ENCODE peak calls at places on chromosomes 12 and 14, in six cellular contexts. C is mucosa of descending colon; Q is fibroblast of lung; X is astrocyte; G is right atrium auricular region; S is CD4-positive, alpha-beta memory T cell. A is an unnamed sample.

GRCh38 chr14:89625208-89625987 is 208.4 kb upstream of the FOXN3 start:
- DNase-seq in X (peak; percentile 54), S (no peak), C (no peak), Q (peak; percentile 60), G (no peak), A (no peak)

GRCh38 chr14:68089146-68089715 is 269.7 kb downstream of the RAD51B start:
- DNase-seq in X (peak; percentile 88), G (no peak), S (no peak), C (no peak), Q (peak; percentile 91), A (no peak)

GRCh38 chr12:112151766-112152541 is 26.6 kb downstream of the TRAFD1 start:
- DNase-seq in C (no peak), Q (no peak), G (peak; percentile 47), S (no peak), X (no peak), A (peak; percentile 55)

GRCh38 chr12:46368138-46368537 is 4.4 kb downstream of the SLC38A2 start:
- DNase-seq in C (no peak), X (no peak), S (no peak), Q (no peak), G (no peak), A (no peak)

GRCh38 chr12:131061041-131061806 is 107.5 kb downstream of the ADGRD1 start:
- DNase-seq in X (no peak), S (no peak), C (no peak), G (no peak), Q (no peak), A (peak; percentile 57)

GRCh38 chr14:59464651-59465569 is at the start of gene GPR135:
- DNase-seq in X (peak; percentile 62), Q (peak; percentile 80), C (peak; percentile 76), G (no peak), S (peak; percentile 71), A (peak; percentile 83)

GRCh38 chr12:12474931-12475485 is 87.7 kb downstream of the DUSP16 start:
- DNase-seq in Q (peak; percentile 32), G (no peak), C (no peak), X (no peak), S (peak; percentile 81), A (no peak)

GRCh38 chr12:15485466-15485865 is 163.2 kb downstream of the PTPRO start:
- DNase-seq in C (no peak), X (no peak), S (no peak), G (no peak), Q (no peak), A (no peak)

GRCh38 chr12:54437243-54437642 is 18.2 kb upstream of the ITGA5 start:
- DNase-seq in Q (no peak), X (no peak), S (no peak), C (no peak), G (no peak), A (no peak)

GRCh38 chr12:92191061-92191460 is 45.4 kb upstream of the BTG1 start:
- DNase-seq in S (no peak), Q (no peak), G (no peak), C (no peak), X (no peak), A (no peak)

GRCh38 chr14:75247286-75247922 is 31.2 kb upstream of the FOS start:
- DNase-seq in S (peak; percentile 88), G (no peak), X (no peak), Q (no peak), C (no peak), A (no peak)

GRCh38 chr12:96195845-96196451 is 1.8 kb downstream of the ELK3 start:
- DNase-seq in X (peak; percentile 83), Q (peak; percentile 89), S (peak; percentile 29), G (no peak), C (no peak), A (no peak)

GRCh38 chr12:132342322-132342721 is 12.9 kb upstream of the GALNT9 start:
- DNase-seq in G (no peak), C (no peak), X (no peak), S (no peak), Q (no peak), A (no peak)

GRCh38 chr14:32702088-32702487 is 236.6 kb upstream of the NPAS3 start:
- DNase-seq in Q (no peak), X (no peak), G (no peak), C (no peak), S (no peak), A (no peak)

GRCh38 chr12:42234970-42235369 is 3.1 kb downstream of the YAF2 start:
- DNase-seq in C (no peak), G (no peak), X (no peak), S (no peak), Q (no peak), A (no peak)

GRCh38 chr14:22266683-22267082 is 322.3 kb downstream of the DAD1 start:
- DNase-seq in X (no peak), S (no peak), G (no peak), C (no peak), Q (no peak), A (no peak)

GRCh38 chr12:106267535-106267934 is 19.7 kb upstream of the CKAP4 start:
- DNase-seq in Q (no peak), C (no peak), X (no peak), S (peak; percentile 53), G (no peak), A (no peak)

DNA sequence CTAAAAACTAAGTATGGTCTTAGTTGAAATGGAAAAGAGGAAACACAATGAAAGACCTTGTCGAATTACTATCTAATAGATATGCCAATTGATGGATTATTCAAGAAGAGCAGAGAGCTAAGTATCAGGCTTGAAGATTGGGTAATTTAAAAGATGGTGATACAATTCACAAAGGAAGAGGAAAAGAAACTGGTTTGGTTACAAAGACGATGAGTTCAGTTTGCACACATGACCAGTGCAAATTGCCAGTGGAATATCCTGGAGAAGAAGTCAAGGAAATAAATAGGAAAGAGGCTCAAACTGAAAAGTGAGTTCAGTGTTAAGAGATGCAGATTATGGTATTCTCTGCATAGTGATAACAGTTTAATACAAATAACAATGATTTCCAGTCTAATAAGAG is 2.5 kb upstream of the RAP1B start:
- DNase-seq in G (no peak), C (no peak), S (no peak), Q (no peak), X (no peak), A (no peak)
- H3K36me3 ChIP-seq in G (no peaks in the 10 kb centered on the region), C (no peaks in the 10 kb centered on the region), S (no peaks in the 10 kb centered on the region), Q (no peaks in the 10 kb centered on the region), X (no peaks in the 10 kb centered on the region), A (no peaks in the 10 kb centered on the region)

GRCh38 chr12:2526371-2526770 is 268.4 kb upstream of the FKBP4 start:
- DNase-seq in X (no peak), Q (no peak), G (no peak), C (no peak), S (no peak), A (no peak)

GRCh38 chr12:2520722-2521246 is 274.0 kb upstream of the FKBP4 start:
- DNase-seq in Q (no peak), G (no peak), S (no peak), X (no peak), C (no peak), A (no peak)

GRCh38 chr12:2523881-2524561 is 270.7 kb upstream of the FKBP4 start:
- DNase-seq in S (no peak), C (no peak), Q (no peak), X (no peak), G (no peak), A (peak; percentile 18)

GRCh38 chr12:2528001-2528400 is 266.8 kb upstream of the FKBP4 start:
- DNase-seq in X (no peak), C (no peak), Q (no peak), G (no peak), S (no peak), A (no peak)

DNA sequence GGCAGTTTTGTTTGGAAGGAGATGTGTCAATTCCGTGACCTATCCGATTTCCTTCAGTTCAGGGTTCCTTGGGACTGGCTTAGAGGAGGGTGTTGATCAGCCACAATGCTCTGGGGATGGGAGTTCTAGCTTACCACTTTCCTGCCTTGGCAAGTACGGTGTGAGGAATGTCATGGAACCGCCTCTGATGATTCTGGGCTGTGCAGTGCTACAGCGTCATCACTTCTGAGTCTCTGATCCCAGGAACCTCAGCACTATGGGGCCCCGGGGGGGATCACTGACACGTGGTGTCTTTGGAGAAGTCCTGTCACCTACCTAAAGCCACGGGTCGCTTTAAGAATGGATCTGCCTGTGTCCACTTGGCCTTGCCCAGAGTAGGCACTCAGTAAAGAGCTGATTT is 271.5 kb upstream of the FKBP4 start:
- DNase-seq in S (no peak), C (no peak), G (no peak), X (no peak), Q (no peak), A (peak; percentile 13)
- H3K36me3 ChIP-seq in S (no peaks in the 10 kb centered on the region), C (no peaks in the 10 kb centered on the region), G (peaks cover 19% of the 10 kb centered on the region), X (no peaks in the 10 kb centered on the region), Q (peaks cover 2% of the 10 kb centered on the region), A (no peaks in the 10 kb centered on the region)

GRCh38 chr12:78118036-78118435 is 287.3 kb downstream of the NAV3 start:
- DNase-seq in S (no peak), G (no peak), Q (no peak), C (no peak), X (no peak), A (no peak)

GRCh38 chr12:78121969-78122610 is 291.4 kb downstream of the NAV3 start:
- DNase-seq in X (peak; percentile 44), Q (peak; percentile 53), S (no peak), C (no peak), G (no peak), A (no peak)

GRCh38 chr12:78118486-78118885 is 287.8 kb downstream of the NAV3 start:
- DNase-seq in G (no peak), Q (no peak), X (no peak), C (no peak), S (no peak), A (no peak)

GRCh38 chr12:78120866-78121590 is 290.3 kb downstream of the NAV3 start:
- DNase-seq in G (no peak), S (no peak), Q (peak; percentile 26), X (no peak), C (no peak), A (no peak)

DNA sequence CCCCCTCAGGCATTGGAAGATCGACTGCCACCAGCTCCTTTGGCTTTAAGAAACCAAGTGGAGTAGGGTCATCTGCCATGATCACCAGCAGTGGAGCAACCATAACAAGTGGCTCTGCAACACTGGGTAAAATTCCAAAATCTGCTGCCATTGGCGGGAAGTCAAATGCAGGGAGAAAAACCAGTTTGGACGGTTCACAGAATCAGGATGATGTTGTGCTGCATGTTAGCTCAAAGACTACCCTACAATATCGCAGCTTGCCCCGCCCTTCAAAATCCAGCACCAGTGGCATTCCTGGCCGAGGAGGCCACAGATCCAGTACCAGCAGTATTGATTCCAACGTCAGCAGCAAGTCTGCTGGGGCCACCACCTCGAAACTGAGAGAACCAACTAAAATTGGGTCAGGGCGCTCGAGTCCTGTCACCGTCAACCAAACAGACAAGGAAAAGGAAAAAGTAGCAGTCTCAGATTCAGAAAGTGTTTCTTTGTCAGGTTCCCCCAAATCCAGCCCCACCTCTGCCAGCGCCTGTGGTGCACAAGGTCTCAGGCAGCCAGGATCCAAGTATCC is 288.7 kb downstream of the NAV3 start:
- DNase-seq in S (no peak), C (no peak), Q (no peak), G (no peak), X (no peak), A (no peak)
- H3K36me3 ChIP-seq in S (no peaks in the 10 kb centered on the region), C (no peaks in the 10 kb centered on the region), Q (peaks cover 3% of the 10 kb centered on the region), G (no peaks in the 10 kb centered on the region), X (peaks cover 3% of the 10 kb centered on the region), A (no peaks in the 10 kb centered on the region)

DNA sequence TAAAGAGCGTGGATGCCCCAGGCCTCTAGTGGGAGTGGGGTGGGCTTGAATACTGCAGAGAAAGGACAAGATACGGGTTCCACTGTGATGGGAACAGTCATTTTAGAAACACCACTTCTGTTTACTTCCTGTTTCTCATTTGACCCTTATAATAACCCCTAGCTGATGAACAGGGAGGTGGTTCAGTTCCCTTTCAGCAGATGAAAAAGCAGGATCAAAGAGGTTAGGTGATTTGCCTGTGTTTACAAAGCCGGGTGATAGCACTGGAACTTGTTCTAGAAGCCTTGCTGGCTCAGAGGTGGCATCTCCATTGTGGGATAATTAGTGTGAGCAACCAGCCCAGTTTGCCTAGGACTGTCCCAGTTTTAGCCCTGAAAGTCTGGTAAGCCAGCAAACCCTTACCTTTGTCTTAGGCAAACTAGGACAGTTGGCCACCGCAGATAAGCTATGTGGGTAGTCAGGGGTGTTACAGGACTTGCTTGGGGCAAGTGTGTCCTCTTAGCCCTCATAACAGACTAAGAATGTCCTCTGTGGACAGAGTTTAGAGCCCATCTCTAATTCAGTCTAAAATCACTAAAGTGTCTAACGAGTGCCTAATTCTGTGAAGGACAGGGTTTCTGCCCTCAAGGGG is 7.5 kb upstream of the LRP1-AS start:
- DNase-seq in G (no peak), C (no peak), Q (no peak), S (no peak), X (no peak), A (no peak)
- H3K36me3 ChIP-seq in G (peaks cover 62% of the 10 kb centered on the region), C (peaks cover 7% of the 10 kb centered on the region), Q (peaks cover 57% of the 10 kb centered on the region), S (no peaks in the 10 kb centered on the region), X (peaks cover 49% of the 10 kb centered on the region), A (peaks cover 56% of the 10 kb centered on the region)